ENCODE peak calls at places on chromosomes 7 and 10, in ten cellular contexts. One of them, this sample, is unnamed.

GRCh38 chr10:48455055-48455391 is 148.5 kb downstream of the MAPK8 start:
- DNase-seq in SHP77: no peak
- DNase-seq in ACHN: no peak
- DNase-seq in stimulated activated CD8-positive, alpha-beta memory T cell treated with anti-CD3 and anti-CD28 coated beads, Interleukin-15, amount 100 ng/mL, for 1 hour: no peak
- DNase-seq in EH: no peak
- DNase-seq in occipital lobe: no peak
- DNase-seq in lung microvascular endothelial cell: no peak
- DNase-seq in Ammon's horn: no peak
- DNase-seq in NCI-H1105: no peak
- DNase-seq in LoVo: no peak
- DNase-seq in this sample: no peak

GRCh38 chr10:77318739-77319138 is 318.9 kb downstream of the KCNMA1 start:
- DNase-seq in SHP77: no peak
- DNase-seq in ACHN: no peak
- DNase-seq in stimulated activated CD8-positive, alpha-beta memory T cell treated with anti-CD3 and anti-CD28 coated beads, Interleukin-15, amount 100 ng/mL, for 1 hour: no peak
- DNase-seq in EH: no peak
- DNase-seq in occipital lobe: no peak
- DNase-seq in lung microvascular endothelial cell: no peak
- DNase-seq in Ammon's horn: peak
- DNase-seq in NCI-H1105: no peak
- DNase-seq in LoVo: no peak
- DNase-seq in this sample: no peak

GRCh38 chr7:101538596-101539459 is 90.3 kb downstream of the MYL10 start:
- DNase-seq in SHP77: no peak
- DNase-seq in ACHN: peak
- DNase-seq in stimulated activated CD8-positive, alpha-beta memory T cell treated with anti-CD3 and anti-CD28 coated beads, Interleukin-15, amount 100 ng/mL, for 1 hour: peak
- DNase-seq in EH: peak
- DNase-seq in occipital lobe: peak
- DNase-seq in lung microvascular endothelial cell: peak
- DNase-seq in Ammon's horn: peak
- DNase-seq in NCI-H1105: peak
- DNase-seq in LoVo: peak
- DNase-seq in this sample: peak

GRCh38 chr10:7593068-7593467 is 73.7 kb downstream of the ITIH5 start:
- DNase-seq in SHP77: no peak
- DNase-seq in ACHN: no peak
- DNase-seq in stimulated activated CD8-positive, alpha-beta memory T cell treated with anti-CD3 and anti-CD28 coated beads, Interleukin-15, amount 100 ng/mL, for 1 hour: no peak
- DNase-seq in EH: no peak
- DNase-seq in occipital lobe: no peak
- DNase-seq in lung microvascular endothelial cell: no peak
- DNase-seq in Ammon's horn: peak
- DNase-seq in NCI-H1105: no peak
- DNase-seq in LoVo: no peak
- DNase-seq in this sample: peak

GRCh38 chr10:47451998-47452494 is 31.9 kb downstream of the ANXA8 start:
- DNase-seq in SHP77: no peak
- DNase-seq in ACHN: no peak
- DNase-seq in stimulated activated CD8-positive, alpha-beta memory T cell treated with anti-CD3 and anti-CD28 coated beads, Interleukin-15, amount 100 ng/mL, for 1 hour: no peak
- DNase-seq in EH: no peak
- DNase-seq in occipital lobe: no peak
- DNase-seq in lung microvascular endothelial cell: no peak
- DNase-seq in Ammon's horn: no peak
- DNase-seq in NCI-H1105: no peak
- DNase-seq in LoVo: no peak
- DNase-seq in this sample: no peak

GRCh38 chr10:86951184-86951761 is 6.1 kb downstream of the MMRN2 start:
- DNase-seq in SHP77: no peak
- DNase-seq in ACHN: no peak
- DNase-seq in stimulated activated CD8-positive, alpha-beta memory T cell treated with anti-CD3 and anti-CD28 coated beads, Interleukin-15, amount 100 ng/mL, for 1 hour: no peak
- DNase-seq in EH: no peak
- DNase-seq in occipital lobe: no peak
- DNase-seq in lung microvascular endothelial cell: no peak
- DNase-seq in Ammon's horn: no peak
- DNase-seq in NCI-H1105: no peak
- DNase-seq in LoVo: no peak
- DNase-seq in this sample: no peak

GRCh38 chr10:8873310-8873709 is 818.8 kb downstream of the GATA3 start:
- DNase-seq in SHP77: no peak
- DNase-seq in ACHN: peak
- DNase-seq in stimulated activated CD8-positive, alpha-beta memory T cell treated with anti-CD3 and anti-CD28 coated beads, Interleukin-15, amount 100 ng/mL, for 1 hour: no peak
- DNase-seq in EH: no peak
- DNase-seq in occipital lobe: no peak
- DNase-seq in lung microvascular endothelial cell: no peak
- DNase-seq in Ammon's horn: no peak
- DNase-seq in NCI-H1105: no peak
- DNase-seq in LoVo: peak
- DNase-seq in this sample: no peak

GRCh38 chr7:37119296-37119695 is 329.4 kb downstream of the ELMO1 start:
- DNase-seq in SHP77: no peak
- DNase-seq in ACHN: no peak
- DNase-seq in stimulated activated CD8-positive, alpha-beta memory T cell treated with anti-CD3 and anti-CD28 coated beads, Interleukin-15, amount 100 ng/mL, for 1 hour: no peak
- DNase-seq in EH: peak
- DNase-seq in occipital lobe: no peak
- DNase-seq in lung microvascular endothelial cell: no peak
- DNase-seq in Ammon's horn: no peak
- DNase-seq in NCI-H1105: no peak
- DNase-seq in LoVo: no peak
- DNase-seq in this sample: no peak

GRCh38 chr7:144827581-144828139 is 8.2 kb downstream of the TPK1 start:
- DNase-seq in SHP77: no peak
- DNase-seq in ACHN: peak
- DNase-seq in stimulated activated CD8-positive, alpha-beta memory T cell treated with anti-CD3 and anti-CD28 coated beads, Interleukin-15, amount 100 ng/mL, for 1 hour: no peak
- DNase-seq in EH: peak
- DNase-seq in occipital lobe: no peak
- DNase-seq in lung microvascular endothelial cell: peak
- DNase-seq in Ammon's horn: no peak
- DNase-seq in NCI-H1105: no peak
- DNase-seq in LoVo: no peak
- DNase-seq in this sample: no peak

GRCh38 chr7:105738133-105738532 is 138.3 kb downstream of the ATXN7L1 start:
- DNase-seq in SHP77: no peak
- DNase-seq in ACHN: no peak
- DNase-seq in stimulated activated CD8-positive, alpha-beta memory T cell treated with anti-CD3 and anti-CD28 coated beads, Interleukin-15, amount 100 ng/mL, for 1 hour: no peak
- DNase-seq in EH: no peak
- DNase-seq in occipital lobe: no peak
- DNase-seq in lung microvascular endothelial cell: no peak
- DNase-seq in Ammon's horn: no peak
- DNase-seq in NCI-H1105: no peak
- DNase-seq in LoVo: no peak
- DNase-seq in this sample: no peak

GRCh38 chr7:152897401-152897800 is 137.8 kb downstream of the ACTR3B start:
- DNase-seq in SHP77: no peak
- DNase-seq in ACHN: no peak
- DNase-seq in stimulated activated CD8-positive, alpha-beta memory T cell treated with anti-CD3 and anti-CD28 coated beads, Interleukin-15, amount 100 ng/mL, for 1 hour: no peak
- DNase-seq in EH: no peak
- DNase-seq in occipital lobe: no peak
- DNase-seq in lung microvascular endothelial cell: no peak
- DNase-seq in Ammon's horn: no peak
- DNase-seq in NCI-H1105: no peak
- DNase-seq in LoVo: no peak
- DNase-seq in this sample: no peak

GRCh38 chr10:80530251-80530650 is 7.5 kb upstream of the SH2D4B start:
- DNase-seq in SHP77: no peak
- DNase-seq in ACHN: peak
- DNase-seq in stimulated activated CD8-positive, alpha-beta memory T cell treated with anti-CD3 and anti-CD28 coated beads, Interleukin-15, amount 100 ng/mL, for 1 hour: no peak
- DNase-seq in EH: peak
- DNase-seq in occipital lobe: no peak
- DNase-seq in lung microvascular endothelial cell: peak
- DNase-seq in Ammon's horn: peak
- DNase-seq in NCI-H1105: no peak
- DNase-seq in LoVo: no peak
- DNase-seq in this sample: no peak

GRCh38 chr7:16416289-16417282 is 4.8 kb downstream of the CRPPA start:
- DNase-seq in SHP77: no peak
- DNase-seq in ACHN: peak
- DNase-seq in stimulated activated CD8-positive, alpha-beta memory T cell treated with anti-CD3 and anti-CD28 coated beads, Interleukin-15, amount 100 ng/mL, for 1 hour: no peak
- DNase-seq in EH: peak
- DNase-seq in occipital lobe: no peak
- DNase-seq in lung microvascular endothelial cell: no peak
- DNase-seq in Ammon's horn: no peak
- DNase-seq in NCI-H1105: no peak
- DNase-seq in LoVo: peak
- DNase-seq in this sample: no peak

GRCh38 chr7:77740257-77740656 is 44.0 kb downstream of the RSBN1L start:
- DNase-seq in SHP77: no peak
- DNase-seq in ACHN: no peak
- DNase-seq in stimulated activated CD8-positive, alpha-beta memory T cell treated with anti-CD3 and anti-CD28 coated beads, Interleukin-15, amount 100 ng/mL, for 1 hour: no peak
- DNase-seq in EH: no peak
- DNase-seq in occipital lobe: no peak
- DNase-seq in lung microvascular endothelial cell: no peak
- DNase-seq in Ammon's horn: no peak
- DNase-seq in NCI-H1105: no peak
- DNase-seq in LoVo: no peak
- DNase-seq in this sample: no peak

GRCh38 chr7:72622532-72622931 is 205.5 kb downstream of the TYW1B start:
- DNase-seq in SHP77: no peak
- DNase-seq in ACHN: no peak
- DNase-seq in stimulated activated CD8-positive, alpha-beta memory T cell treated with anti-CD3 and anti-CD28 coated beads, Interleukin-15, amount 100 ng/mL, for 1 hour: no peak
- DNase-seq in EH: no peak
- DNase-seq in occipital lobe: no peak
- DNase-seq in lung microvascular endothelial cell: no peak
- DNase-seq in Ammon's horn: no peak
- DNase-seq in NCI-H1105: no peak
- DNase-seq in LoVo: no peak
- DNase-seq in this sample: no peak

GRCh38 chr10:118482393-118483331 is 112.8 kb downstream of the PRLHR start:
- DNase-seq in SHP77: no peak
- DNase-seq in ACHN: no peak
- DNase-seq in stimulated activated CD8-positive, alpha-beta memory T cell treated with anti-CD3 and anti-CD28 coated beads, Interleukin-15, amount 100 ng/mL, for 1 hour: no peak
- DNase-seq in EH: no peak
- DNase-seq in occipital lobe: no peak
- DNase-seq in lung microvascular endothelial cell: no peak
- DNase-seq in Ammon's horn: no peak
- DNase-seq in NCI-H1105: no peak
- DNase-seq in LoVo: no peak
- DNase-seq in this sample: no peak